ENCODE peak calls at places on chromosomes 2 and 18, in six cellular contexts. E is K562, A is IMR-90, S is A549, M is SK-N-SH, V is HepG2. H is an unnamed sample.
A peak's percentile ranks its signal among the peaks of the same experiment; 100 is the strongest.

GRCh38 chr18:48923746-48924580 is 26.8 kb downstream of the SMAD7 start:
- DNase-seq in V (no peak), S (no peak), M (no peak), E (no peak), A (peak; percentile 69), H (no peak)

GRCh38 chr18:75248426-75249191 is 38.0 kb downstream of the TSHZ1 start:
- DNase-seq in E (no peak), S (no peak), M (no peak), V (no peak), A (no peak), H (no peak)

GRCh38 chr2:140998577-140998976 is 1132.2 kb downstream of the LRP1B start:
- DNase-seq in S (no peak), A (peak; percentile 18), E (no peak), V (no peak), M (no peak), H (no peak)

GRCh38 chr2:168119519-168120141 is 127.8 kb downstream of the STK39 start:
- DNase-seq in V (peak; percentile 58), A (peak; percentile 76), M (no peak), S (no peak), E (peak; percentile 49), H (no peak)

GRCh38 chr2:111072220-111072871 is 48.4 kb upstream of the BCL2L11 start:
- DNase-seq in A (peak; percentile 80), E (no peak), M (no peak), V (no peak), S (no peak), H (no peak)

GRCh38 chr2:213243189-213244044 is 40.8 kb upstream of the SPAG16 start:
- DNase-seq in A (no peak), E (no peak), S (no peak), M (no peak), V (no peak), H (no peak)

GRCh38 chr18:45335644-45336043 is 279.6 kb upstream of the SLC14A2 start:
- DNase-seq in E (no peak), A (no peak), S (no peak), V (no peak), M (no peak), H (no peak)

GRCh38 chr2:47905454-47906260 is 641 bp downstream of the FBXO11 start:
- DNase-seq in S (no peak), E (peak; percentile 50), V (no peak), A (peak; percentile 41), M (peak; percentile 84), H (no peak)

GRCh38 chr2:85668857-85669142 is 801 bp upstream of the SFTPB start:
- DNase-seq in M (no peak), S (no peak), A (no peak), V (no peak), E (no peak), H (no peak)

GRCh38 chr2:230757476-230757875 is 44.8 kb downstream of the CAB39 start:
- DNase-seq in E (no peak), S (no peak), V (no peak), A (peak; percentile 66), M (no peak), H (no peak)

GRCh38 chr18:5879479-5879882 is 15.8 kb downstream of the TMEM200C start:
- DNase-seq in V (peak; percentile 24), M (peak; percentile 39), A (peak; percentile 65), E (peak; percentile 39), S (no peak), H (no peak)

GRCh38 chr2:101265893-101266499 is 13.3 kb downstream of the CNOT11 start:
- DNase-seq in A (no peak), V (no peak), E (no peak), M (no peak), S (no peak), H (no peak)

GRCh38 chr2:64212801-64213321 is 68.6 kb upstream of the PELI1 start:
- DNase-seq in A (peak; percentile 31), E (peak; percentile 11), M (no peak), S (no peak), V (no peak), H (peak; percentile 60)

GRCh38 chr2:151669585-151670081 is 64.6 kb downstream of the NEB start:
- DNase-seq in A (no peak), V (no peak), E (peak; percentile 25), M (no peak), S (no peak), H (no peak)

GRCh38 chr18:13486686-13487085 is 239.7 kb downstream of the FAM210A start:
- DNase-seq in S (no peak), E (no peak), V (no peak), A (no peak), M (no peak), H (no peak)
- TF ChIP-seq SMC3 in S (no peak), E (no peak), V (no peak), A (no peak), M (no peak), H (no peak)

GRCh38 chr18:46431522-46432171 is 225.4 kb downstream of the LOXHD1 start:
- DNase-seq in A (no peak), E (no peak), S (no peak), M (peak; percentile 60), V (no peak), H (no peak)

GRCh38 chr18:46433121-46433826 is 223.7 kb downstream of the LOXHD1 start:
- DNase-seq in S (no peak), V (no peak), E (peak; percentile 56), M (no peak), A (no peak), H (no peak)

GRCh38 chr18:46435031-46435430 is 222.0 kb downstream of the LOXHD1 start:
- DNase-seq in E (no peak), S (no peak), M (no peak), V (no peak), A (no peak), H (no peak)

GRCh38 chr18:46437019-46437418 is 220.0 kb downstream of the LOXHD1 start:
- DNase-seq in V (no peak), M (peak; percentile 85), E (no peak), A (no peak), S (no peak), H (no peak)

DNA sequence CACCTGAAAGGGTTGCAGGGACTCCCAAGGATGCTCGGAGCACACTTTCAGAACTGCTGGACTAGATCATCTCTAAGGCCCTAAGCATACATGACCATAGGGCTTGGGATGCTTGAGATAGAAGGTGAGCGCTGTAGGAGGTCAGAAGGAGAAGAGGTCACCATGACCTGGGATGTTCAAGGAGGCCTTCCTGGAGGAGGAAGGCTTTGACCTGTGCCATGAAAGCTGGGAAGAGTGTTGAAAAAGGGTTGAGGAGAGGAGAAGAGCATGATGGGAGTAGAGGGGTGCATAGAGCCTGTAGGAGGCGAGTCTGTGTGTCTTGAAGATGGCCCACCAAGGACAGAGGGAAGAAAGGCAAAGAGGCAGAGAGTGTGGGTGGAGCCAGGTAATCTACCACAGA is 222.4 kb downstream of the LOXHD1 start:
- DNase-seq in M (no peak), A (no peak), S (no peak), E (no peak), V (no peak), H (no peak)
- TF ChIP-seq RFX5 in M (no peak), A (no peak), S (no peak), E (no peak), V (no peak), H (no peak)

GRCh38 chr18:8705280-8705940 is at the start of gene MTCL1:
- DNase-seq in E (peak; percentile 57), M (peak; percentile 89), A (no peak), S (peak; percentile 73), V (no peak), H (no peak)
- TF ChIP-seq SMC3 in E (no peak), M (no peak), A (no peak), S (no peak), V (no peak), H (no peak)

GRCh38 chr2:30178618-30179404 is 32.0 kb downstream of the YPEL5 start:
- DNase-seq in S (no peak), E (peak; percentile 52), A (peak; percentile 50), V (no peak), M (peak; percentile 23), H (no peak)

GRCh38 chr2:30177440-30177839 is 30.6 kb downstream of the YPEL5 start:
- DNase-seq in S (no peak), A (no peak), V (no peak), E (no peak), M (no peak), H (no peak)

GRCh38 chr2:30180230-30180629 is 33.4 kb downstream of the YPEL5 start:
- DNase-seq in V (no peak), S (no peak), A (no peak), E (no peak), M (no peak), H (no peak)

GRCh38 chr2:30181176-30181575 is 34.4 kb downstream of the YPEL5 start:
- DNase-seq in V (no peak), E (no peak), S (no peak), A (no peak), M (no peak), H (no peak)

GRCh38 chr2:30177861-30178465 is 31.2 kb downstream of the YPEL5 start:
- DNase-seq in A (no peak), V (no peak), E (no peak), M (no peak), S (no peak), H (no peak)
- TF ChIP-seq RFX5 in A (no peak), V (no peak), E (no peak), M (no peak), S (no peak), H (no peak)